ENCODE peak calls at places on chromosomes 16 and 17, in seven cellular contexts. K is GM12891, L is prostate gland, X is stomach, V is GM12878, T is suprapubic skin, S is sigmoid colon. O is an unnamed sample.

GRCh38 chr16:19718624-19718965 is 524 bp downstream of the IQCK start:
- DNase-seq in K (no peak), L (no peak), X (no peak), V (no peak), T (no peak), S (no peak), O (no peak)

GRCh38 chr17:27288183-27288582 is 5.7 kb upstream of the WSB1 start:
- DNase-seq in K (no peak), L (no peak), X (no peak), V (no peak), T (no peak), S (no peak), O (no peak)

GRCh38 chr16:11270602-11271162 is 1.6 kb upstream of the TNP2 start:
- DNase-seq in K (no peak), L (no peak), X (no peak), V (no peak), T (no peak), S (no peak), O (no peak)

GRCh38 chr17:8159459-8160223 is 3.1 kb downstream of the VAMP2 start:
- DNase-seq in K (no peak), L (no peak), X (no peak), V (no peak), T (peak), S (peak), O (no peak)

GRCh38 chr17:76831316-76831715 is 36.9 kb upstream of the MGAT5B start:
- DNase-seq in K (no peak), L (peak), X (no peak), V (no peak), T (no peak), S (no peak), O (no peak)

GRCh38 chr16:68275611-68276191 is 11.4 kb downstream of the SLC7A6 start:
- DNase-seq in K (no peak), L (peak), X (no peak), V (peak), T (no peak), S (no peak), O (no peak)

GRCh38 chr16:81636298-81636960 is 142.7 kb upstream of the PLCG2 start:
- DNase-seq in K (no peak), L (no peak), X (no peak), V (no peak), T (no peak), S (no peak), O (no peak)

GRCh38 chr17:81265576-81265975 is 26.5 kb downstream of the NDUFAF8 start:
- DNase-seq in K (no peak), L (no peak), X (no peak), V (no peak), T (no peak), S (no peak), O (no peak)

GRCh38 chr17:11598274-11599221 is at the start of gene DNAH9:
- DNase-seq in K (peak), L (peak), X (peak), V (no peak), T (peak), S (peak), O (peak)

GRCh38 chr16:58170223-58170622 is 27.7 kb downstream of the CSNK2A2 start:
- DNase-seq in K (no peak), L (no peak), X (no peak), V (no peak), T (no peak), S (no peak), O (no peak)

GRCh38 chr17:692116-692515 is 22.5 kb downstream of the VPS53 start:
- DNase-seq in K (no peak), L (no peak), X (no peak), V (no peak), T (no peak), S (no peak), O (no peak)

GRCh38 chr17:83199500-83200201 is 120.2 kb downstream of the METRNL start:
- DNase-seq in K (no peak), L (no peak), X (peak), V (no peak), T (peak), S (peak), O (no peak)

GRCh38 chr17:74943808-74944522 is 8.3 kb downstream of the OTOP3 start:
- DNase-seq in K (no peak), L (no peak), X (no peak), V (no peak), T (no peak), S (no peak), O (no peak)

GRCh38 chr17:83176956-83177583 is 97.7 kb downstream of the METRNL start:
- DNase-seq in K (no peak), L (no peak), X (no peak), V (no peak), T (no peak), S (peak), O (peak)

GRCh38 chr16:86170720-86171119 is 271.8 kb downstream of the IRF8 start:
- DNase-seq in K (no peak), L (no peak), X (no peak), V (no peak), T (no peak), S (no peak), O (no peak)

GRCh38 chr16:1512174-1512573 is 19.0 kb downstream of the TELO2 start:
- DNase-seq in K (no peak), L (no peak), X (no peak), V (no peak), T (no peak), S (no peak), O (no peak)

GRCh38 chr17:8904686-8905085 is 37.2 kb upstream of the PIK3R6 start:
- DNase-seq in K (no peak), L (no peak), X (no peak), V (no peak), T (no peak), S (no peak), O (no peak)

GRCh38 chr16:81405702-81406113 is 38.9 kb upstream of the CMIP start:
- DNase-seq in K (no peak), L (no peak), X (peak), V (no peak), T (no peak), S (peak), O (no peak)

GRCh38 chr17:69916761-69917160 is 158.3 kb upstream of the KCNJ16 start:
- DNase-seq in K (no peak), L (no peak), X (no peak), V (no peak), T (no peak), S (no peak), O (no peak)

GRCh38 chr17:70976447-70976846 is 807.1 kb downstream of the KCNJ2 start:
- DNase-seq in K (no peak), L (no peak), X (no peak), V (no peak), T (no peak), S (no peak), O (no peak)

GRCh38 chr16:57615813-57616212 is 12.6 kb upstream of the ADGRG1 start:
- DNase-seq in K (no peak), L (no peak), X (peak), V (no peak), T (peak), S (peak), O (no peak)

GRCh38 chr17:4810696-4811289 is 3.8 kb downstream of the PLD2 start:
- DNase-seq in K (no peak), L (no peak), X (no peak), V (no peak), T (no peak), S (no peak), O (no peak)

GRCh38 chr17:1810450-1811103 is 19.1 kb downstream of the SMYD4 start:
- DNase-seq in K (no peak), L (no peak), X (no peak), V (no peak), T (no peak), S (no peak), O (no peak)

GRCh38 chr16:50526249-50526648 is 21.9 kb upstream of the NKD1 start:
- DNase-seq in K (no peak), L (no peak), X (peak), V (no peak), T (no peak), S (no peak), O (peak)

GRCh38 chr16:3696425-3697218 is 20.7 kb downstream of the TRAP1 start:
- DNase-seq in K (no peak), L (peak), X (peak), V (no peak), T (no peak), S (no peak), O (no peak)

GRCh38 chr16:81752225-81752875 is 26.7 kb upstream of the PLCG2 start:
- DNase-seq in K (peak), L (no peak), X (peak), V (peak), T (no peak), S (peak), O (no peak)

GRCh38 chr17:83082435-83082834 is 3.0 kb downstream of the METRNL start:
- DNase-seq in K (no peak), L (no peak), X (no peak), V (no peak), T (no peak), S (no peak), O (no peak)

GRCh38 chr17:8887834-8888703 is 20.6 kb upstream of the PIK3R6 start:
- DNase-seq in K (no peak), L (no peak), X (no peak), V (no peak), T (peak), S (no peak), O (no peak)

GRCh38 chr16:84518804-84519341 is 14.4 kb upstream of the MEAK7 start:
- DNase-seq in K (no peak), L (no peak), X (no peak), V (no peak), T (no peak), S (no peak), O (no peak)

GRCh38 chr17:9236286-9237052 is 215.2 kb downstream of the NTN1 start:
- DNase-seq in K (no peak), L (no peak), X (no peak), V (no peak), T (no peak), S (no peak), O (no peak)

GRCh38 chr17:77049440-77049839 is 91.3 kb upstream of the SEC14L1 start:
- DNase-seq in K (no peak), L (no peak), X (no peak), V (no peak), T (no peak), S (no peak), O (no peak)

GRCh38 chr17:7833011-7833794 is 814 bp upstream of the KDM6B start:
- DNase-seq in K (no peak), L (no peak), X (no peak), V (no peak), T (peak), S (peak), O (no peak)

GRCh38 chr17:79042421-79043190 is 18.6 kb downstream of the C1QTNF1 start:
- DNase-seq in K (peak), L (peak), X (peak), V (no peak), T (no peak), S (peak), O (no peak)

GRCh38 chr17:4607773-4608187 is 23.5 kb downstream of the SMTNL2 start:
- DNase-seq in K (no peak), L (no peak), X (peak), V (no peak), T (peak), S (peak), O (no peak)

GRCh38 chr17:3035256-3035967 is 28.0 kb downstream of the OR1D5 start:
- DNase-seq in K (no peak), L (no peak), X (no peak), V (no peak), T (peak), S (no peak), O (no peak)

GRCh38 chr17:67439269-67439668 is 62.2 kb downstream of the PITPNC1 start:
- DNase-seq in K (no peak), L (no peak), X (no peak), V (no peak), T (no peak), S (no peak), O (no peak)

GRCh38 chr17:67438669-67439068 is 61.6 kb downstream of the PITPNC1 start:
- DNase-seq in K (no peak), L (no peak), X (no peak), V (no peak), T (no peak), S (no peak), O (no peak)

GRCh38 chr17:67442787-67443624 is 65.9 kb downstream of the PITPNC1 start:
- DNase-seq in K (no peak), L (no peak), X (no peak), V (no peak), T (no peak), S (no peak), O (no peak)

GRCh38 chr17:67440311-67441051 is 63.4 kb downstream of the PITPNC1 start:
- DNase-seq in K (no peak), L (no peak), X (no peak), V (no peak), T (no peak), S (no peak), O (no peak)

GRCh38 chr17:67441052-67441738 is 64.1 kb downstream of the PITPNC1 start:
- DNase-seq in K (no peak), L (no peak), X (no peak), V (no peak), T (no peak), S (no peak), O (no peak)
- TF ChIP-seq POLR2AphosphoS5 in K (no peak), L (no peak), X (no peak), V (no peak), T (no peak), S (no peak), O (no peak)

GRCh38 chr17:66304304-66305174 is 2.1 kb downstream of the PRKCA start:
- DNase-seq in K (no peak), L (no peak), X (no peak), V (no peak), T (no peak), S (no peak), O (no peak)
- TF ChIP-seq POLR2AphosphoS5 in K (no peak), L (no peak), X (no peak), V (no peak), T (no peak), S (no peak), O (no peak)

GRCh38 chr16:31402687-31403086 is 9.6 kb downstream of the ITGAD start:
- DNase-seq in K (no peak), L (no peak), X (no peak), V (no peak), T (no peak), S (no peak), O (no peak)

GRCh38 chr16:31407406-31407805 is 14.3 kb downstream of the ITGAD start:
- DNase-seq in K (no peak), L (no peak), X (no peak), V (no peak), T (no peak), S (no peak), O (no peak)

GRCh38 chr16:31403590-31404352 is 10.6 kb downstream of the ITGAD start:
- DNase-seq in K (no peak), L (no peak), X (no peak), V (no peak), T (no peak), S (no peak), O (no peak)

GRCh38 chr16:31401436-31401835 is 8.3 kb downstream of the ITGAD start:
- DNase-seq in K (no peak), L (no peak), X (no peak), V (no peak), T (no peak), S (no peak), O (no peak)

DNA sequence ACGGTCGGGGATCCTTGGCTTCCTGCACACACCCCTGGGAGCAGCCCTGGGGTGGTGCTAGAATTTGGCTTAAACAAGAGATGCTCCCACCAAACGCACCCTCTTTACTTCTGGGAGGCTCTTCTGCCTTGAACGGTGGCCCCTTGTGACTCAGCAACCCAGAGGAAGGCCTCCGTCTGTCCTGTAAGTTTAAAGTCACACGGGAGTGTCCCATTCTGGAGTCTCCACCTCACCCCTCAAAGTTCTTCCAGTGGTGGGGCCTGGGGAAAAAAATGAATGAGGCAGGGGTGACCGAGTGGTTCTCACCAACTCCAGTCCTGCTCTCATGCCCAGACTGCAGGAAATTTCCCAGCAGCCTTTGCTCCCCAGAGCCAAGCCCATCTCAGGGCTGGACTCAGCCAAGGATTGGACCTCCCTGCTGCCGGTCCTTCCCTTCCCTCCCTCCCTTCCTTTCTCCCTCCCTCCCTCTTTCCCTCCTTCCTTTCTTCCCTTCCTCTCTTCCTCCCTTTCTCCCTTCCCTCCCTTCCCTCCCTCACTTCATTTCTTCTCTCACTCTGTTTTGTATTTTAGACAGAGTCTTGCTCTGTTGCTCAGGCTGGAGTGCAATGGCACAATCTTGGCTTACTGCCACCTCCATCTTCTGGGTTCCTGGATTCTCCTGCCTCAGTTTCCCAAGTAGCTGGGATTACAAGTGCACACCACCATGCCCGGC is 11.4 kb downstream of the ITGAD start:
- DNase-seq in K (no peak), L (no peak), X (no peak), V (no peak), T (no peak), S (no peak), O (no peak)
- TF ChIP-seq POLR2AphosphoS5 in K (no peak), L (no peak), X (no peak), V (no peak), T (no peak), S (no peak), O (no peak)

DNA sequence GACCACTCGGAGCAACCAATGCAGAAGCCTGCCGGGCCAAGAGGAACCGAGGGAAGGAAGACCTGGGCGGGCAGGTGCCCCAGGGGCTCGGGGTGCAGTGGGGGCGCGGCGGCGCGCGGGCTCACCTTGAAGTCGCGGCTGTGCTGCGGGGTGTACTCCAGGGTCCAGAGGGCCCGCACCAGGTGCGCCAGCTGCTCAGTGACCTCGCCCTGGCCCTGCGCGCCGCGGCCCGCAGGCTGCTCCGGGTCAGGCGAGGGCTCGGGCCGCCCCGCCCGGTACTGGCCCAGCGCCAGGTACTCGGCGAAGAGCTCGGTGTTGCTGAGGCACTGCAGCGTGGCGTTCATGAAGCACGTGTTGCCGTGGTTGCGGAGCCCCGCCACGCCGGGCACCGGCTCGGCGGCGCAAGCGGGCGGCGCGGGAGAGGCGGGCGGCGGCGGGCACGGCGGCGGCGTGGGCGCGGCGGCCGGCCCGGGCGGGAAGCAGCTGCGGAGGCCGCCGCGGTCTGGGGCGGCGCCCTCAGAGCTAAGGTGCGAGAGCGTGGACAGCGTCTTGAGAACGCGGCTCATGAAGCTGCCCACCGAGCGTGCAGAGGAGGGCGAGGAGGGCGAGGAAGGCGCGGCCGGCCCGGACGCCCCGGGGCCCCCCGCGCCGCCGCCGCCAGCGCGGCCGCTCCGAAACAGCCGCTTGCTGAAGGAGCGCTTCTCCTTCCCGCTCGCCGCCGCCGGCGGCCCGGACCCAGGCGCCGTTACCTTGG is 562 bp downstream of the USP31 start:
- DNase-seq in K (peak), L (peak), X (peak), V (no peak), T (peak), S (peak), O (no peak)
- TF ChIP-seq POLR2AphosphoS5 in K (no peak), L (no peak), X (peak), V (no peak), T (no peak), S (peak), O (peak)

GRCh38 chr17:35797370-35797769 is 1.9 kb upstream of the MMP28 start:
- DNase-seq in K (no peak), L (no peak), X (no peak), V (no peak), T (no peak), S (no peak), O (no peak)
- TF ChIP-seq POLR2AphosphoS5 in K (no peak), L (no peak), X (no peak), V (no peak), T (no peak), S (no peak), O (no peak)

GRCh38 chr17:34257986-34258326 is 2.9 kb downstream of the CCL2 start:
- DNase-seq in K (no peak), L (no peak), X (no peak), V (no peak), T (no peak), S (no peak), O (no peak)

GRCh38 chr17:34261568-34261967 is 6.5 kb downstream of the CCL2 start:
- DNase-seq in K (no peak), L (no peak), X (no peak), V (no peak), T (no peak), S (no peak), O (no peak)

GRCh38 chr17:34255841-34256240 is 756 bp downstream of the CCL2 start:
- DNase-seq in K (no peak), L (no peak), X (no peak), V (no peak), T (no peak), S (no peak), O (no peak)

GRCh38 chr17:34257299-34257985 is 2.4 kb downstream of the CCL2 start:
- DNase-seq in K (no peak), L (no peak), X (no peak), V (no peak), T (no peak), S (no peak), O (no peak)

GRCh38 chr17:34259151-34259550 is 4.1 kb downstream of the CCL2 start:
- DNase-seq in K (no peak), L (no peak), X (no peak), V (no peak), T (no peak), S (no peak), O (no peak)
- TF ChIP-seq POLR2AphosphoS5 in K (no peak), L (no peak), X (peak), V (no peak), T (no peak), S (no peak), O (no peak)

O was measured in vagina.